ENCODE peak calls at places on chromosome 9, in four cellular contexts. One of them, this sample, is unnamed.

GRCh38 chr9:93308158-93308602 is 124.2 kb downstream of the WNK2 start:
- DNase-seq in K562: no peak
- DNase-seq in HepG2: no peak
- DNase-seq in A549: no peak
- DNase-seq in this sample: no peak

GRCh38 chr9:33024126-33024965 is 727 bp upstream of the DNAJA1 start:
- DNase-seq in A549: peak; percentile 35
- DNase-seq in K562: no peak
- DNase-seq in HepG2: peak; percentile 16
- DNase-seq in this sample: no peak

GRCh38 chr9:89888677-89889076 is 283.9 kb downstream of the GADD45G start:
- DNase-seq in HepG2: no peak
- DNase-seq in K562: no peak
- DNase-seq in A549: no peak
- DNase-seq in this sample: no peak

GRCh38 chr9:131310833-131311554 is 21.5 kb downstream of the PLPP7 start:
- DNase-seq in K562: no peak
- DNase-seq in A549: peak; percentile 25
- DNase-seq in HepG2: no peak
- DNase-seq in this sample: no peak

GRCh38 chr9:94031380-94031779 is 52.9 kb upstream of the PTPDC1 start:
- DNase-seq in K562: no peak
- DNase-seq in HepG2: no peak
- DNase-seq in A549: no peak
- DNase-seq in this sample: no peak

GRCh38 chr9:80144856-80145255 is 573.1 kb downstream of the TLE4 start:
- DNase-seq in K562: no peak
- DNase-seq in A549: no peak
- DNase-seq in HepG2: no peak
- DNase-seq in this sample: no peak

GRCh38 chr9:107239474-107239873 is 43.6 kb upstream of the RAD23B start:
- DNase-seq in A549: no peak
- DNase-seq in K562: no peak
- DNase-seq in HepG2: peak; percentile 44
- DNase-seq in this sample: no peak

GRCh38 chr9:108842610-108843295 is 13.0 kb downstream of the ACTL7B start:
- DNase-seq in A549: no peak
- DNase-seq in K562: no peak
- DNase-seq in HepG2: no peak
- DNase-seq in this sample: no peak

GRCh38 chr9:71036501-71036900 is 84.9 kb downstream of the TRPM3 start:
- DNase-seq in K562: no peak
- DNase-seq in A549: no peak
- DNase-seq in HepG2: peak; percentile 6
- DNase-seq in this sample: no peak

DNA sequence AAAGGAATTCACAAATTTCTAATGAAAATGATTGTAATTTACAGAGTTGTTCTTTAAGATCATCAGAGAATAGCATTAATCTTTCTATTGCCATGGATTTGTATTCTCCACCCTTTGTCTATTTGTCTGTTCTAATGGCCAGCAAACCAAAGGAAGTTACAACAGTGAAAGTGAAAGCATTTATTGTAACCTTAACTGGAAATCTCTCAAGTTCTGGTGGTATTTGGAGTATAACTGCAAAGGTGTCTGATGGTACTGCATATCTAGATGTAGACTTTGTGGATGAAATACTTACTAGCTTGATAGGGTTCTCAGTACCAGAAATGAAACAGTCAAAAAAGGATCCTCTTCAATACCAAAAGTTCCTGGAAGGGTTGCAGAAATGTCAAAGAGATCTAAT is 21.7 kb downstream of the RMI1 start:
- DNase-seq in HepG2: no peak
- DNase-seq in K562: no peak
- DNase-seq in A549: no peak
- DNase-seq in this sample: no peak
- TF ChIP-seq ESRRA in HepG2: no peak
- TF ChIP-seq ESRRA in K562: no peak
- TF ChIP-seq ESRRA in A549: no peak
- TF ChIP-seq ESRRA in this sample: no peak

GRCh38 chr9:12760758-12761157 is 14.1 kb upstream of the LURAP1L start:
- DNase-seq in HepG2: no peak
- DNase-seq in K562: no peak
- DNase-seq in A549: no peak
- DNase-seq in this sample: no peak

GRCh38 chr9:12765399-12765798 is 9.4 kb upstream of the LURAP1L start:
- DNase-seq in HepG2: no peak
- DNase-seq in A549: no peak
- DNase-seq in K562: no peak
- DNase-seq in this sample: no peak

GRCh38 chr9:12764150-12764549 is 10.7 kb upstream of the LURAP1L start:
- DNase-seq in A549: no peak
- DNase-seq in HepG2: no peak
- DNase-seq in K562: no peak
- DNase-seq in this sample: no peak

GRCh38 chr9:12753931-12754330 is 20.9 kb upstream of the LURAP1L start:
- DNase-seq in K562: no peak
- DNase-seq in HepG2: no peak
- DNase-seq in A549: no peak
- DNase-seq in this sample: no peak

DNA sequence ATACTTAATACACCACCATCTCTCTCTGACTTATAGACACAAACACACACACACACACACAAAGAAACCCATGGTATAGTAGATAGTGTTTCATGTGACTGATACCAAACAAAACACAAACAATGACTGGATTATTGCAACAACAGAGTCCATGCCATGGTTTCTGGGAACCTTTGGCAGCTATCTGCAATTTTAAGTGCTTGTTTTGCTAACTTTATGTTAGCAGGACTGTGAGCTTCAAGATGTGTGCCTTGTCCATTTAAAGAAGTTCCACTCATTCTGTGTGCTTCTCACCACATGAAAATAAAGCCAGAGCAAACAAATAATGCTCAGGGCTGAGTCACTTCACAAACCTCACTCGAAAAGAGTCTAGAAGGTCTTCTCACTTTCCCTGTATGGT is 15.1 kb upstream of the LURAP1L start:
- DNase-seq in K562: no peak
- DNase-seq in HepG2: no peak
- DNase-seq in A549: no peak
- DNase-seq in this sample: no peak
- TF ChIP-seq MAX in K562: no peak
- TF ChIP-seq MAX in HepG2: no peak
- TF ChIP-seq MAX in A549: no peak
- TF ChIP-seq MAX in this sample: no peak

GRCh38 chr9:126326228-126327015 is at the start of gene MVB12B:
- DNase-seq in HepG2: no peak
- DNase-seq in K562: peak; percentile 72
- DNase-seq in A549: peak; percentile 20
- DNase-seq in this sample: peak; percentile 49

GRCh38 chr9:126327016-126327749 is 554 bp downstream of the MVB12B start:
- DNase-seq in A549: peak; percentile 17
- DNase-seq in HepG2: no peak
- DNase-seq in K562: no peak
- DNase-seq in this sample: peak; percentile 32

GRCh38 chr9:126327750-126328120 is 1.1 kb downstream of the MVB12B start:
- DNase-seq in A549: no peak
- DNase-seq in K562: no peak
- DNase-seq in HepG2: no peak
- DNase-seq in this sample: no peak

GRCh38 chr9:126328415-126328814 is 1.8 kb downstream of the MVB12B start:
- DNase-seq in A549: no peak
- DNase-seq in HepG2: no peak
- DNase-seq in K562: no peak
- DNase-seq in this sample: no peak

GRCh38 chr9:126325779-126326178 is 850 bp upstream of the MVB12B start:
- DNase-seq in HepG2: no peak
- DNase-seq in K562: no peak
- DNase-seq in A549: no peak
- DNase-seq in this sample: no peak
- TF ChIP-seq JUN in HepG2: no peak
- TF ChIP-seq JUN in K562: no peak
- TF ChIP-seq JUN in A549: no peak
- TF ChIP-seq JUN in this sample: no peak

GRCh38 chr9:129547869-129548570 is 72.9 kb downstream of the C9orf50 start:
- DNase-seq in A549: no peak
- DNase-seq in K562: no peak
- DNase-seq in HepG2: no peak
- DNase-seq in this sample: no peak

GRCh38 chr9:129548571-129549135 is 72.2 kb downstream of the C9orf50 start:
- DNase-seq in A549: no peak
- DNase-seq in K562: no peak
- DNase-seq in HepG2: peak; percentile 45
- DNase-seq in this sample: no peak

GRCh38 chr9:129544766-129545165 is 76.1 kb downstream of the C9orf50 start:
- DNase-seq in K562: no peak
- DNase-seq in A549: no peak
- DNase-seq in HepG2: no peak
- DNase-seq in this sample: no peak

GRCh38 chr9:129549139-129549538 is 71.8 kb downstream of the C9orf50 start:
- DNase-seq in HepG2: peak; percentile 42
- DNase-seq in K562: no peak
- DNase-seq in A549: peak; percentile 49
- DNase-seq in this sample: no peak

GRCh38 chr9:129547063-129547462 is 73.8 kb downstream of the C9orf50 start:
- DNase-seq in A549: no peak
- DNase-seq in HepG2: no peak
- DNase-seq in K562: no peak
- DNase-seq in this sample: no peak
- TF ChIP-seq ESRRA in A549: no peak
- TF ChIP-seq ESRRA in HepG2: no peak
- TF ChIP-seq ESRRA in K562: no peak
- TF ChIP-seq ESRRA in this sample: no peak

DNA sequence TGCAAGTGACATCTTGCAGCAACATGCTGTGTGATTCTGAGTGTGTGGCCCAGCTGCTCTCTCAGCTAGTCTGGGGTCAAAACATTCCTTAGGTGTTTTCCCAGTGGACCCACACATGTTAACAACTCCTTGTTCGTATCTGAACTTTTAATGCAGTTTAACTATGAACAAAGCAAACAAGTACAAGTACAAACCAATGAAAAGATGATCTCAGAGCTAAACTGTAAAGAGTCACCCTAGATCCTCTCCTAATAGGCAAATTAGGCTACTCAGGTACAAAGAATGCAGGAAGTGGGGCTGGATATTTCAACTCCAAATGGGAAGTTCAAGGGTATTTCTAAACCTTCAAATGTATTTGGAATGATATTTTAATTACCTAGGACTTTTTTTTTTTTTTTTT is 108.4 kb downstream of the ENTREP1 start:
- DNase-seq in HepG2: no peak
- DNase-seq in A549: no peak
- DNase-seq in K562: no peak
- DNase-seq in this sample: no peak
- TF ChIP-seq MAX in HepG2: no peak
- TF ChIP-seq MAX in A549: no peak
- TF ChIP-seq MAX in K562: no peak
- TF ChIP-seq MAX in this sample: no peak

DNA sequence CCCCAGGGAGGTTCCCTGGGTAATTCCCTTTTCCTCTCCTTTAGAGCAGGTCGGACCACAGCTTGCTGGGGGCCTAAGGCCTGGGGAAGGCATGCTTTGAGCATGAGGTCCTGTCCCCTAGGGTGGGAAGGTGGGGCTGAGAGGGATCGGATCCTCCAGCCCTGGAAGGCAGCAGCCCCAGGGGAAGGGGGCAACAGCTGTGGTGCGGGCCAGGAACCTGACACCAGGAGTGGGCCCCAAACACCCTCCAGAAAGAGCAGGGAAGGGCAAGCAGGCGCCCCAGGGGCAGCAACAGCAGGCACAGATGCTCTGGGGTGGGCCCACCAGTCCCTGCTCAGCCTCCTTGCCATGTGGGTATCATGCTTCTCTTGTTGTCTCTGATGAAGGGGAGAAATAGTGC is 3.2 kb upstream of the CORO2A start:
- DNase-seq in K562: no peak
- DNase-seq in A549: no peak
- DNase-seq in HepG2: no peak
- DNase-seq in this sample: no peak
- TF ChIP-seq JUN in K562: no peak
- TF ChIP-seq JUN in A549: no peak
- TF ChIP-seq JUN in HepG2: no peak
- TF ChIP-seq JUN in this sample: no peak

GRCh38 chr9:100066539-100066938 is 32.3 kb downstream of the ERP44 start:
- DNase-seq in HepG2: no peak
- DNase-seq in A549: no peak
- DNase-seq in K562: no peak
- DNase-seq in this sample: no peak
- TF ChIP-seq ESRRA in HepG2: no peak
- TF ChIP-seq ESRRA in A549: no peak
- TF ChIP-seq ESRRA in K562: no peak
- TF ChIP-seq ESRRA in this sample: no peak

GRCh38 chr9:122779181-122779580 is 9.6 kb upstream of the OR5C1 start:
- DNase-seq in K562: no peak
- DNase-seq in HepG2: no peak
- DNase-seq in A549: no peak
- DNase-seq in this sample: no peak
- TF ChIP-seq MAX in K562: no peak
- TF ChIP-seq MAX in HepG2: no peak
- TF ChIP-seq MAX in A549: no peak
- TF ChIP-seq MAX in this sample: no peak

DNA sequence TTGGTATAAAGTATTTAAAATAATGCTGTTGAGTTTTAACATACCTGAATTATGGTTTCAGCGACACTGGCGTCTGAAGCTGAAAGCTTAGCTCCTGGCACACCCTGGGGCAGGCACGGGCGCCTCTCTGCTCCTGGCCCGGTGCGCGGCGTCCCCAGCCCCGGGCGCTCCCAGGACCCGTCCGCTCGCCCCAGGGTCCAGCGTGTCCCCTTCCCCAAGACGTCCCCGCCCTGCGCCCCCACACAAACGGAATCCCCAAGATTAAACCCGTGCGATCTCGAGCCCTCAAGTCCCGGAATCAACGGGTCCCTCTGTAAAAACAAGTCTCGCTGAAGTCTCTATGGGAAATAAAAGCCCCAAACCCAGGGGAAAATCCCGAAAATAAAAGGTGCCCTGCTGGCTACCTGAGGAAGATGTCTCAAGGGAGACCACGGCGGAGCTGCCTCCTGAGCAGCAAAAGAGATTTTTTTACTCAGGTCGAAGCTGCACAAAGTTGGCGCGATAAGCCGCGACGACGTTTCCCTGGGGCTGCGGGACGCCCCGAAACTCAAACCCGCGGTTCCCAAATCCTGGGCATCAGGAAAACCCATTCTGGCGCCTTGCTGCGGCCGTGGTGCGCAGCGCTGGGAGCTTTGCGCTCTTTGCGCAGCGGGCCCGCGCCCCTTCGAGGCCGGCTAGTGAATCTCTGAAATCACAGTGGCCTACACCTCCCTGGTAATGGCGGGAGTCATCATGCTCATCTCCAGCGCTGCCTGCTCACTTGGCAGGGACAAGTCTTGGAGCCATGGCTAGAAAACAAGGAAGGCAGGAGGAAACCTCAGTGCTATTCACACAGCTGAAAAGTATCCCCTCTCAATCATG is 6.3 kb upstream of the IFNA8 start:
- DNase-seq in HepG2: no peak
- DNase-seq in K562: no peak
- DNase-seq in A549: peak; percentile 48
- DNase-seq in this sample: peak; percentile 71
- TF ChIP-seq JUN in HepG2: no peak
- TF ChIP-seq JUN in K562: no peak
- TF ChIP-seq JUN in A549: no peak
- TF ChIP-seq JUN in this sample: no peak

This sample was measured in WTC11.